ENCODE peak calls at places on chromosomes 11 and 22, in ten cellular contexts. R is stomach, O is suprapubic skin, B is spleen, Z is K562, M is GM12891, K is transverse colon, Q is HCT116, Y is sigmoid colon, U is endothelial cell of umbilical vein. T is an unnamed sample.

GRCh38 chr22:47044722-47045545 is 282.5 kb downstream of the TBC1D22A start:
- DNase-seq in B (peak; percentile 52), M (no peak), U (no peak), K (no peak), Z (no peak), R (no peak), Y (peak; percentile 40), O (peak; percentile 50), Q (no peak), T (no peak)

GRCh38 chr11:126303623-126304456 is at the start of gene DCPS:
- DNase-seq in U (peak; percentile 96), Y (peak; percentile 94), Z (peak; percentile 92), O (peak; percentile 92), K (peak; percentile 92), Q (peak; percentile 79), M (peak; percentile 83), B (peak; percentile 98), R (peak; percentile 92), T (peak; percentile 94)

GRCh38 chr11:36041988-36042606 is 98.2 kb downstream of the LDLRAD3 start:
- DNase-seq in Q (no peak), Z (peak; percentile 53), O (no peak), R (no peak), Y (no peak), B (no peak), K (no peak), M (peak; percentile 23), U (peak; percentile 29), T (no peak)

GRCh38 chr11:71483689-71484088 is 30.7 kb downstream of the NADSYN1 start:
- DNase-seq in Y (peak; percentile 8), M (no peak), R (no peak), Z (no peak), U (no peak), Q (no peak), K (no peak), B (no peak), O (peak; percentile 7), T (no peak)

GRCh38 chr11:104531894-104532293 is 366.4 kb downstream of the CASP12 start:
- DNase-seq in Y (no peak), U (no peak), O (no peak), K (no peak), M (no peak), Z (no peak), B (no peak), Q (no peak), R (no peak), T (no peak)

GRCh38 chr22:45194686-45195085 is 31.0 kb downstream of the NUP50 start:
- DNase-seq in K (no peak), U (no peak), Q (no peak), Y (no peak), M (no peak), R (no peak), Z (no peak), B (no peak), O (no peak), T (no peak)

GRCh38 chr11:14357843-14358728 is 897 bp downstream of the RRAS2 start:
- DNase-seq in Q (peak; percentile 37), Z (peak; percentile 62), U (peak; percentile 65), K (peak; percentile 73), B (peak; percentile 86), M (peak; percentile 32), R (peak; percentile 63), Y (peak; percentile 73), O (peak; percentile 78), T (peak; percentile 29)

GRCh38 chr11:66985508-66986177 is 10.5 kb downstream of the C11orf86 start:
- DNase-seq in M (no peak), Z (no peak), B (no peak), U (no peak), K (no peak), Y (no peak), R (peak; percentile 88), O (no peak), Q (no peak), T (no peak)

GRCh38 chr11:47177229-47177845 is 658 bp upstream of the ARFGAP2 start:
- DNase-seq in Z (peak; percentile 80), U (peak; percentile 84), R (peak; percentile 65), K (peak; percentile 73), B (no peak), Y (peak; percentile 84), M (peak; percentile 76), Q (peak; percentile 69), O (peak; percentile 86), T (peak; percentile 57)

GRCh38 chr11:47178305-47178704 is 1.6 kb upstream of the ARFGAP2 start:
- DNase-seq in O (no peak), U (no peak), R (no peak), K (no peak), M (no peak), Y (no peak), Z (no peak), B (peak; percentile 79), Q (no peak), T (no peak)

GRCh38 chr11:47175746-47176327 is 842 bp downstream of the ARFGAP2 start:
- DNase-seq in K (no peak), B (no peak), U (no peak), Y (no peak), O (no peak), Z (peak; percentile 59), M (no peak), Q (no peak), R (no peak), T (no peak)

GRCh38 chr11:47177846-47178245 is 1.2 kb upstream of the ARFGAP2 start:
- DNase-seq in Z (no peak), B (peak; percentile 89), U (no peak), K (no peak), O (peak; percentile 85), Q (no peak), Y (peak; percentile 77), M (no peak), R (no peak), T (no peak)

DNA sequence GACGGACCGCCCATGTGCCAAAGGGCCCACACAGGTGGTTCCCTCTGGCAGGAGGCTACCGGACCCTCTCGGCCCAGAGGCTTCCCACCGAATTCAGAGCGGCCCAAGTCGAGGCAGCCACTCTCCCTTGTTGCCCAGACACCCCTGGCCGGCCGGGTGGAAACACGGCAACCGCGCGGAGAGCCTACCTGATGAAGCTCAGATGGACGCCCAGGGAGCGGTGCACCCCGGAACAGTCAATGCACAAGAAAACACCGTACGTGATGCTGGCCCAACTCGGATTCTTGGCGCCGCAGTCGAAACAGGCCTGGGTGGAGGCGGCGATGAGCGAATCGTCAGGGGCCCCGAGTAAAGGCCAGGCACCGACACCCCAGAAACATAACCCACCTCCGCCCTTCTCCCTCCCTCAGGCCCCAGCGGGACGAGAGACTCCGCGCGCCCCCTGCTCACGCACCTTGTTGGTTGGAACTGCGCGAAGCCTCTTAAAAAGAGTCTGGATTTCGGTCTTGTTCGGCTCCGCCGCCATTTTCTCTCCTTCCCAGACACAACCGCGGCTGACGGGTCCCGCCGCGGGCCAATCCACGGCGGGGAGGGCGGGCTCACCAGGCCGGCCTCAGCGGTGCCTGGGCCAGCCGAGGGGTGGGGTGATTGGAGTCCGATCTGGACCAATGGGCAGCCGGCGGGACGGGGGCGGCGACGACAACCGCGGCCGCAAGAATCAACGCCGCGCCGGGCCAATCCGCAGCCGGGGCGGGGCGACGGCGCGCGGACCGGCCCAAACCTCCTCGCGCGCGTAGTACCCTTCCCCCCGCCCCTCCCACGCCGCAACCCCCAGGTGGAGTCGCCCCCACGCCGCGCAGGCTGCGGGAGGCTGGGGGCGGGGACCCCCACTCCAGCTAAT is at the start of gene ARFGAP2:
- DNase-seq in Q (peak; percentile 86), M (peak; percentile 100), Z (peak; percentile 97), R (peak; percentile 98), Y (peak; percentile 98), U (peak; percentile 97), O (peak; percentile 97), K (peak; percentile 97), B (peak; percentile 100), T (peak; percentile 100)
- TF ChIP-seq POLR2A in Q (no peak), M (peak; percentile 66), Z (peak; percentile 84), R (no peak), Y (peak; percentile 32), U (peak; percentile 80), O (no peak), K (no peak), B (no peak), T (peak; percentile 50)

GRCh38 chr11:79156031-79156430 is 284.8 kb downstream of the TENM4 start:
- DNase-seq in O (no peak), Y (no peak), R (no peak), Q (no peak), B (no peak), Z (no peak), K (no peak), U (no peak), M (no peak), T (no peak)
- TF ChIP-seq POLR2AphosphoS5 in O (no peak), Y (no peak), R (no peak), Q (no peak), B (no peak), Z (no peak), K (no peak), U (no peak), M (no peak), T (no peak)

GRCh38 chr22:42077486-42078125 is 1.9 kb upstream of the SMDT1 start:
- DNase-seq in U (no peak), Q (no peak), K (no peak), M (no peak), B (peak; percentile 81), R (no peak), Y (no peak), O (no peak), Z (no peak), T (no peak)

GRCh38 chr22:42080287-42080686 is 787 bp downstream of the SMDT1 start:
- DNase-seq in K (peak; percentile 53), U (peak; percentile 68), M (no peak), O (no peak), Z (peak; percentile 35), R (peak; percentile 55), Y (no peak), Q (no peak), B (peak; percentile 82), T (no peak)

GRCh38 chr22:42076764-42077485 is 2.6 kb upstream of the SMDT1 start:
- DNase-seq in K (no peak), M (no peak), Z (no peak), U (no peak), B (peak; percentile 28), R (peak; percentile 22), O (no peak), Q (no peak), Y (peak; percentile 66), T (no peak)

GRCh38 chr22:42078469-42079318 is 806 bp upstream of the SMDT1 start:
- DNase-seq in R (no peak), O (peak; percentile 81), M (no peak), Q (no peak), U (peak; percentile 16), K (no peak), B (no peak), Y (no peak), Z (no peak), T (peak; percentile 44)

DNA sequence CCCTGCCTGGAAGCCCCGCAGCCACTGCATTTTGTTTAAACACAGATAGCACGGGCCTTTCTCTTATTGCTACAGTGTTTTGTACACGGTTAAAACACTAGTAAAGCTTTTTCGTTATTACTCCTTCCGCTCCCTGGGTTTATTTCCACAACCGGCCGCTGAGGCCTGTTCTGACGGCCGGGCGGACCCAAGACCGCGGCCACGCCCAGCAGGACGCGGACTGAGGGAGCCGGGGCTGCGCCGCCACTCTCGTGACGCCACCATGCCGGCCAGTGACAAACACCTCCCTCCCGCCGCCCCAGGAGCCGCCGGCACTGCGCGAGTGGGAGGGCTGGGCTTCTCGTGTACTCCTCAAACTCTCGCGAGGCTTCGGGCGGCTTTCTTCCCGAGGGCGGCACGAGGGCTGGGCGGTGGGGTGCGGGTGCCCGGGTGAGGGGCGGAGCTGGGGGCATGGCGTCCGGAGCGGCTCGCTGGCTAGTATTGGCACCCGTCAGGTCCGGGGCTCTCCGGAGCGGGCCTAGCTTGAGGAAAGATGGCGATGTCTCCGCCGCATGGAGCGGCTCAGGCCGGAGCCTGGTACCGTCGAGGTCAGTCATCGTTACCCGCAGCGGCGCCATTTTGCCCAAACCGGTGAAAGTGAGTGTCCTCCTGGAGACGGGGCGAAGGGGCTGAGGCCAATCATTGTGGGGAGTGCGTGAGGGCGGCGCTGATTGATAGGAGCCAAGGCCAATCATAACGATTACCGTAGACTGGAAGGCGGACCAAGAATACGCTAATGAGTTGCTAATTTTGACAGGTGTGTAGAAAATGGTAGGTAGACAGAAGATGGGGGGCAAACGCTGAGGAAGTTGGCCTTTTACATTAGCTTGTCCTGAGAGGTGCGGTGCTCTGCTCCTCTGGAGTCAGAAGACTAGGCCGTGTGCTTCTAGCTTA is at the start of gene SMDT1:
- DNase-seq in Q (peak; percentile 97), O (peak; percentile 100), Z (peak; percentile 95), U (peak; percentile 98), B (peak; percentile 100), R (peak; percentile 99), Y (peak; percentile 100), M (peak; percentile 98), K (peak; percentile 100), T (peak; percentile 98)
- TF ChIP-seq POLR2A in Q (peak; percentile 67), O (peak; percentile 65), Z (peak; percentile 89), U (peak; percentile 82), B (peak; percentile 61), R (no peak), Y (peak; percentile 95), M (peak; percentile 89), K (peak; percentile 93), T (peak; percentile 89)

DNA sequence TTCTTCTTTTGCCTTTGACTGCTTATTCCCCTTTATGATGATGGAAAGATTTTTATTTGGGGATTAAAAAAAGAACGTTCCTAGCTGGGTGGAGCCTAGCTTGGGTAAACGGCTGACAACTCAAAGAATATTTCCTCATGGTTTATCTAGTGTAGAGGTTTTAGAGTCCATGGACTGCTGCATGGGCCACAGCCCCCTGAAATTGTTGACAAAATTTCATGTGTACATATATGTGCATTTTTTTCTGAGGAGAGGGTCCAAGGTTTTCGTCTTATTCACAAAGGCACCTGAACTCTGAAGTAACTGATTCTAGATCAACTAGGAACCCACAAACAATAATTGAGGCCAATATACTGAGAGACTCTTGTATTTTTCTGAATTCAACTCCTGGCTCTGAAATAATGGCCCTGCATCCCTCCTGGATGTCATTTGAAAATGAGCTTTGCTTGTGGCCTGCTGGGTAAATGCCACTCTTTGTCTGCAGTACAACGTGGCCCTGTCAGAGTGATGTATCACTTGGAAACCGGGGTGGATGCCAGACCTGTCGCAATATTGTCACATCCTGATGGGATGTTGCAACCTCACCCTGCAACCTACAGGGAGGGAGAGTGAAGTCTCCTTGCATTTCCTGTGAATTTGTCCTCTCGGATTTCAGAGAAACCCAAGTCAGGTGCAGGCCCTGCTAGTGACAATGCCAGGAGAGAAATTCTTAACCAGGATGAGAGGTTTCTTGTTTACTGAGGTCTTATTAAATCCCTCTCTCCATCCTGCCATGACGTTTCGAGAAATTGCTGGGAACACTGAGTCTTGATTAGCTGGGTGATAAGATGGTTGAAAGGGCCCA is 33.8 kb downstream of the EHF start:
- DNase-seq in K (no peak), U (no peak), Y (no peak), Z (peak; percentile 20), O (peak; percentile 89), B (no peak), Q (peak; percentile 81), M (no peak), R (peak; percentile 74), T (no peak)
- TF ChIP-seq POLR2AphosphoS5 in K (peak; percentile 19), U (no peak), Y (no peak), Z (no peak), O (no peak), B (no peak), Q (peak; percentile 60), M (no peak), R (peak; percentile 46), T (no peak)